ENCODE peak calls at places on chromosomes 16 and 17, in nine cellular contexts. E, I, M, D, O, R, J, S and B are unnamed samples.

GRCh38 chr17:74963656-74964055 is 8.9 kb downstream of the HID1 start:
- DNase-seq in O (no peak), D (no peak), E (no peak), I (no peak), J (no peak), M (no peak), S (no peak), R (no peak), B (no peak)

GRCh38 chr17:16491703-16492612 is at the start of gene LRRC75A:
- DNase-seq in R (peak), S (peak), E (peak), M (no peak), J (peak), O (peak), D (peak), I (no peak), B (no peak)

GRCh38 chr16:17578921-17579876 is 108.4 kb upstream of the XYLT1 start:
- DNase-seq in D (peak), R (peak), S (peak), I (peak), J (peak), E (peak), O (peak), M (peak), B (peak)

GRCh38 chr17:57441270-57441600 is 184.9 kb downstream of the MSI2 start:
- DNase-seq in D (no peak), I (no peak), O (no peak), J (no peak), S (no peak), E (no peak), R (no peak), M (no peak), B (no peak)

GRCh38 chr16:71927383-71927782 is 32.1 kb downstream of the IST1 start:
- DNase-seq in S (no peak), I (peak), J (no peak), E (no peak), D (peak), M (no peak), O (no peak), R (no peak), B (peak)

GRCh38 chr17:50892101-50892776 is 26.1 kb upstream of the TOB1 start:
- DNase-seq in S (no peak), M (no peak), E (no peak), R (no peak), D (no peak), O (no peak), I (no peak), J (peak), B (no peak)

GRCh38 chr17:20706752-20707372 is 127.3 kb downstream of the CDRT15L2 start:
- DNase-seq in O (no peak), R (no peak), I (no peak), E (no peak), D (no peak), S (no peak), M (no peak), J (no peak), B (no peak)

GRCh38 chr17:79154446-79154845 is 79.8 kb downstream of the ENGASE start:
- DNase-seq in E (no peak), I (no peak), D (no peak), O (no peak), S (no peak), M (no peak), J (no peak), R (no peak), B (no peak)

GRCh38 chr16:57039148-57039812 is 49.9 kb downstream of the NLRC5 start:
- DNase-seq in R (no peak), E (peak), J (no peak), D (no peak), S (no peak), I (peak), O (peak), M (peak), B (peak)

GRCh38 chr17:27879987-27880608 is 13.1 kb downstream of the LYRM9 start:
- DNase-seq in I (peak), E (peak), J (peak), R (peak), O (peak), S (peak), M (peak), D (peak), B (no peak)

GRCh38 chr16:72013888-72014538 is 5.5 kb downstream of the DHODH start:
- DNase-seq in J (no peak), I (no peak), O (peak), D (no peak), E (peak), S (no peak), M (no peak), R (no peak), B (no peak)

GRCh38 chr17:56939869-56940484 is 20.9 kb downstream of the COIL start:
- DNase-seq in E (peak), O (no peak), D (no peak), M (peak), I (peak), S (peak), J (peak), R (no peak), B (no peak)

GRCh38 chr16:76756951-76757350 is 434.0 kb upstream of the MON1B start:
- DNase-seq in E (no peak), J (no peak), M (no peak), S (no peak), R (no peak), I (no peak), O (no peak), D (no peak), B (no peak)

GRCh38 chr17:50495918-50496317 is 12.3 kb upstream of the MYCBPAP start:
- DNase-seq in M (no peak), D (no peak), E (no peak), I (no peak), J (no peak), R (no peak), O (no peak), S (no peak), B (no peak)

GRCh38 chr16:27289669-27290068 is 21.1 kb upstream of the NSMCE1 start:
- DNase-seq in J (no peak), S (no peak), O (no peak), M (no peak), R (no peak), I (no peak), D (no peak), E (no peak), B (no peak)